ENCODE peak calls at places on chromosome 6, in seven cellular contexts. One of them, this sample, is unnamed.

GRCh38 chr6:11097476-11097875 is 3.8 kb downstream of the SMIM13 start:
- DNase-seq in heart right ventricle: no peak
- DNase-seq in CD4-positive, CD25-positive, alpha-beta regulatory T cell: no peak
- DNase-seq in right atrium auricular region: no peak
- DNase-seq in tibial artery: no peak
- DNase-seq in spleen: no peak
- DNase-seq in PC-9: no peak
- DNase-seq in this sample: no peak

GRCh38 chr6:150981095-150981494 is 115.6 kb downstream of the MTHFD1L start:
- DNase-seq in spleen: no peak
- DNase-seq in heart right ventricle: no peak
- DNase-seq in PC-9: no peak
- DNase-seq in tibial artery: no peak
- DNase-seq in CD4-positive, CD25-positive, alpha-beta regulatory T cell: no peak
- DNase-seq in right atrium auricular region: no peak
- DNase-seq in this sample: no peak

GRCh38 chr6:16722616-16723015 is 38.6 kb downstream of the ATXN1 start:
- DNase-seq in PC-9: no peak
- DNase-seq in tibial artery: no peak
- DNase-seq in CD4-positive, CD25-positive, alpha-beta regulatory T cell: no peak
- DNase-seq in heart right ventricle: no peak
- DNase-seq in right atrium auricular region: no peak
- DNase-seq in spleen: no peak
- DNase-seq in this sample: no peak

GRCh38 chr6:122730775-122731386 is 48.6 kb upstream of the FABP7 start:
- DNase-seq in right atrium auricular region: no peak
- DNase-seq in heart right ventricle: no peak
- DNase-seq in tibial artery: no peak
- DNase-seq in PC-9: no peak
- DNase-seq in CD4-positive, CD25-positive, alpha-beta regulatory T cell: no peak
- DNase-seq in spleen: no peak
- DNase-seq in this sample: no peak

GRCh38 chr6:144566868-144567615 is 281.9 kb downstream of the UTRN start:
- DNase-seq in PC-9: no peak
- DNase-seq in CD4-positive, CD25-positive, alpha-beta regulatory T cell: no peak
- DNase-seq in spleen: no peak
- DNase-seq in right atrium auricular region: no peak
- DNase-seq in tibial artery: no peak
- DNase-seq in heart right ventricle: no peak
- DNase-seq in this sample: no peak

GRCh38 chr6:142885182-142885867 is 59.7 kb downstream of the HIVEP2 start:
- DNase-seq in right atrium auricular region: no peak
- DNase-seq in spleen: no peak
- DNase-seq in CD4-positive, CD25-positive, alpha-beta regulatory T cell: peak; percentile 62
- DNase-seq in heart right ventricle: no peak
- DNase-seq in PC-9: peak; percentile 82
- DNase-seq in tibial artery: no peak
- DNase-seq in this sample: peak; percentile 45

GRCh38 chr6:129981598-129981997 is 36.8 kb upstream of the L3MBTL3 start:
- DNase-seq in tibial artery: no peak
- DNase-seq in right atrium auricular region: no peak
- DNase-seq in spleen: no peak
- DNase-seq in CD4-positive, CD25-positive, alpha-beta regulatory T cell: no peak
- DNase-seq in PC-9: no peak
- DNase-seq in heart right ventricle: no peak
- DNase-seq in this sample: no peak

GRCh38 chr6:21491955-21492354 is 101.6 kb upstream of the SOX4 start:
- DNase-seq in CD4-positive, CD25-positive, alpha-beta regulatory T cell: no peak
- DNase-seq in spleen: no peak
- DNase-seq in right atrium auricular region: no peak
- DNase-seq in tibial artery: no peak
- DNase-seq in PC-9: no peak
- DNase-seq in heart right ventricle: no peak
- DNase-seq in this sample: no peak

GRCh38 chr6:150491131-150491795 is 108.4 kb upstream of the PLEKHG1 start:
- DNase-seq in tibial artery: no peak
- DNase-seq in PC-9: peak; percentile 14
- DNase-seq in spleen: no peak
- DNase-seq in CD4-positive, CD25-positive, alpha-beta regulatory T cell: no peak
- DNase-seq in heart right ventricle: no peak
- DNase-seq in right atrium auricular region: no peak
- DNase-seq in this sample: no peak

GRCh38 chr6:91926361-91926760 is 1339.5 kb upstream of the MAP3K7 start:
- DNase-seq in tibial artery: no peak
- DNase-seq in PC-9: no peak
- DNase-seq in spleen: no peak
- DNase-seq in CD4-positive, CD25-positive, alpha-beta regulatory T cell: no peak
- DNase-seq in heart right ventricle: no peak
- DNase-seq in right atrium auricular region: no peak
- DNase-seq in this sample: no peak

GRCh38 chr6:111487656-111488055 is 4.6 kb upstream of the REV3L start:
- DNase-seq in right atrium auricular region: no peak
- DNase-seq in spleen: no peak
- DNase-seq in heart right ventricle: no peak
- DNase-seq in PC-9: no peak
- DNase-seq in tibial artery: no peak
- DNase-seq in CD4-positive, CD25-positive, alpha-beta regulatory T cell: no peak
- DNase-seq in this sample: no peak

GRCh38 chr6:130557481-130558112 is 191.8 kb downstream of the TMEM200A start:
- DNase-seq in CD4-positive, CD25-positive, alpha-beta regulatory T cell: no peak
- DNase-seq in PC-9: no peak
- DNase-seq in right atrium auricular region: no peak
- DNase-seq in spleen: no peak
- DNase-seq in tibial artery: no peak
- DNase-seq in heart right ventricle: no peak
- DNase-seq in this sample: no peak

DNA sequence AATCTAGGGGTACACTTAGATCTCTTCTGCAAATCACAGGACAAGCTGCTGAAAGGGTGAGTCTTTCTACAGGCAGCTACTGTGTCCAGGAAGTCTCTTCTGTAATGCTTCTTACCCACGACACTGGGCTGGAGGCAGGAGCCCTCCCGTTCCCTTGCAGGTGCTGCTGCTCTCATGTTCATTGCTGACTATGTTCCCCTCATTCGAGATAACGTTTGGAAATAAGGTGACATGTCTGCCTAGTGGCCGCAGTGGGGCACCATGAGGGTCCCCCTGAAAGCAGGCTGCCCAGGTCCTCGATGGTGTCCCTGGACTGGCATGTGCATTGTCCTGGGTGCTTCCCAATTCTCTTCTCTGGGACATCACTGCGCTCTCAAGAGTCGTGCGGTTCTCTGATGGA is 74.7 kb downstream of the SYNJ2 start:
- DNase-seq in tibial artery: no peak
- DNase-seq in heart right ventricle: no peak
- DNase-seq in right atrium auricular region: no peak
- DNase-seq in PC-9: no peak
- DNase-seq in spleen: no peak
- DNase-seq in CD4-positive, CD25-positive, alpha-beta regulatory T cell: no peak
- DNase-seq in this sample: no peak
- H3K4me1 ChIP-seq in tibial artery: peaks cover 40% of the 10 kb centered on the region
- H3K4me1 ChIP-seq in heart right ventricle: peaks cover 24% of the 10 kb centered on the region
- H3K4me1 ChIP-seq in right atrium auricular region: peaks cover 25% of the 10 kb centered on the region
- H3K4me1 ChIP-seq in PC-9: peaks cover 62% of the 10 kb centered on the region
- H3K4me1 ChIP-seq in spleen: peaks cover 14% of the 10 kb centered on the region
- H3K4me1 ChIP-seq in CD4-positive, CD25-positive, alpha-beta regulatory T cell: peaks cover 15% of the 10 kb centered on the region
- H3K4me1 ChIP-seq in this sample: peaks cover 27% of the 10 kb centered on the region

GRCh38 chr6:158328446-158328845 is 16.2 kb downstream of the TULP4 start:
- DNase-seq in spleen: no peak
- DNase-seq in right atrium auricular region: no peak
- DNase-seq in tibial artery: no peak
- DNase-seq in PC-9: no peak
- DNase-seq in heart right ventricle: no peak
- DNase-seq in CD4-positive, CD25-positive, alpha-beta regulatory T cell: no peak
- DNase-seq in this sample: no peak

GRCh38 chr6:158328952-158329351 is 16.7 kb downstream of the TULP4 start:
- DNase-seq in right atrium auricular region: no peak
- DNase-seq in spleen: no peak
- DNase-seq in tibial artery: no peak
- DNase-seq in heart right ventricle: no peak
- DNase-seq in PC-9: no peak
- DNase-seq in CD4-positive, CD25-positive, alpha-beta regulatory T cell: no peak
- DNase-seq in this sample: no peak

GRCh38 chr6:158330016-158330415 is 17.8 kb downstream of the TULP4 start:
- DNase-seq in spleen: no peak
- DNase-seq in right atrium auricular region: no peak
- DNase-seq in heart right ventricle: no peak
- DNase-seq in tibial artery: no peak
- DNase-seq in PC-9: no peak
- DNase-seq in CD4-positive, CD25-positive, alpha-beta regulatory T cell: no peak
- DNase-seq in this sample: no peak

GRCh38 chr6:158329531-158329930 is 17.3 kb downstream of the TULP4 start:
- DNase-seq in PC-9: no peak
- DNase-seq in heart right ventricle: no peak
- DNase-seq in right atrium auricular region: no peak
- DNase-seq in tibial artery: no peak
- DNase-seq in CD4-positive, CD25-positive, alpha-beta regulatory T cell: no peak
- DNase-seq in spleen: no peak
- DNase-seq in this sample: no peak

GRCh38 chr6:158327216-158327615 is 15.0 kb downstream of the TULP4 start:
- DNase-seq in PC-9: no peak
- DNase-seq in heart right ventricle: no peak
- DNase-seq in tibial artery: no peak
- DNase-seq in spleen: no peak
- DNase-seq in CD4-positive, CD25-positive, alpha-beta regulatory T cell: no peak
- DNase-seq in right atrium auricular region: no peak
- DNase-seq in this sample: no peak
- H3K4me1 ChIP-seq in PC-9: peaks cover 35% of the 10 kb centered on the region
- H3K4me1 ChIP-seq in heart right ventricle: peaks cover 30% of the 10 kb centered on the region
- H3K4me1 ChIP-seq in tibial artery: peaks cover 22% of the 10 kb centered on the region
- H3K4me1 ChIP-seq in spleen: peaks cover 58% of the 10 kb centered on the region
- H3K4me1 ChIP-seq in CD4-positive, CD25-positive, alpha-beta regulatory T cell: peaks cover 30% of the 10 kb centered on the region
- H3K4me1 ChIP-seq in right atrium auricular region: peaks cover 19% of the 10 kb centered on the region
- H3K4me1 ChIP-seq in this sample: peaks cover 11% of the 10 kb centered on the region

GRCh38 chr6:108653864-108654402 is 93.2 kb downstream of the FOXO3 start:
- DNase-seq in heart right ventricle: peak; percentile 61
- DNase-seq in tibial artery: peak; percentile 88
- DNase-seq in spleen: no peak
- DNase-seq in PC-9: no peak
- DNase-seq in right atrium auricular region: peak; percentile 73
- DNase-seq in CD4-positive, CD25-positive, alpha-beta regulatory T cell: no peak
- DNase-seq in this sample: no peak
- H3K4me1 ChIP-seq in heart right ventricle: peaks cover 98% of the 10 kb centered on the region
- H3K4me1 ChIP-seq in tibial artery: peaks cover 100% of the 10 kb centered on the region
- H3K4me1 ChIP-seq in spleen: peaks cover 47% of the 10 kb centered on the region
- H3K4me1 ChIP-seq in PC-9: peaks cover 81% of the 10 kb centered on the region
- H3K4me1 ChIP-seq in right atrium auricular region: peaks cover 99% of the 10 kb centered on the region
- H3K4me1 ChIP-seq in CD4-positive, CD25-positive, alpha-beta regulatory T cell: peaks cover 11% of the 10 kb centered on the region
- H3K4me1 ChIP-seq in this sample: peaks cover 4% of the 10 kb centered on the region

GRCh38 chr6:2843138-2843740 is 1.6 kb upstream of the SERPINB1 start:
- DNase-seq in heart right ventricle: no peak
- DNase-seq in CD4-positive, CD25-positive, alpha-beta regulatory T cell: no peak
- DNase-seq in PC-9: peak; percentile 60
- DNase-seq in right atrium auricular region: no peak
- DNase-seq in tibial artery: no peak
- DNase-seq in spleen: no peak
- DNase-seq in this sample: no peak

GRCh38 chr6:2841264-2842138 is at the start of gene SERPINB1:
- DNase-seq in heart right ventricle: peak; percentile 92
- DNase-seq in right atrium auricular region: peak; percentile 96
- DNase-seq in tibial artery: peak; percentile 93
- DNase-seq in PC-9: peak; percentile 94
- DNase-seq in spleen: peak; percentile 99
- DNase-seq in CD4-positive, CD25-positive, alpha-beta regulatory T cell: peak; percentile 67
- DNase-seq in this sample: peak; percentile 70

GRCh38 chr6:2840794-2841061 is 935 bp downstream of the SERPINB1 start:
- DNase-seq in spleen: no peak
- DNase-seq in right atrium auricular region: no peak
- DNase-seq in CD4-positive, CD25-positive, alpha-beta regulatory T cell: no peak
- DNase-seq in heart right ventricle: no peak
- DNase-seq in PC-9: no peak
- DNase-seq in tibial artery: no peak
- DNase-seq in this sample: no peak

GRCh38 chr6:2839982-2840793 is 1.5 kb downstream of the SERPINB1 start:
- DNase-seq in spleen: no peak
- DNase-seq in PC-9: no peak
- DNase-seq in heart right ventricle: no peak
- DNase-seq in CD4-positive, CD25-positive, alpha-beta regulatory T cell: no peak
- DNase-seq in tibial artery: no peak
- DNase-seq in right atrium auricular region: no peak
- DNase-seq in this sample: no peak

DNA sequence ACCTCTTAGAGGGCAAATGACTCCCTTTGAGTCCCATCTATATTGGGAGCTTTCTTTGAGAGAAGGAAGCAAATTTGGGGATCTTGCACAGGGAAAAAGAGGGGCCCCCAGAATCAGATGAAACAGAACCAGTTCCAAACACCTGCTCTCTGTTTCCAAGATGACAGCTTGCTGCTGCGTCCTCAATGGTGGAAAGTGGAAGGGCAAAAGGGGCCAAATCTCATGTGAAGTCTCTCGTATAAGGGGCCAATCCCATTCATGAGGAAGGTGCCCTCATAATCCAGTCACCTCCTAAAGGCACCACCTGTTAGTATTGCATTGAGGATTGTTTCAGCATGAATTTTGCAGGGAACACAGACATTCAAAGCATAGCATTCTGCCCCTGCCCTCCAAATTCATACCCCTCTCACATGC is 483 bp upstream of the SERPINB1 start:
- DNase-seq in right atrium auricular region: no peak
- DNase-seq in heart right ventricle: no peak
- DNase-seq in PC-9: no peak
- DNase-seq in CD4-positive, CD25-positive, alpha-beta regulatory T cell: no peak
- DNase-seq in tibial artery: no peak
- DNase-seq in spleen: no peak
- DNase-seq in this sample: no peak
- H3K4me1 ChIP-seq in right atrium auricular region: peaks cover 48% of the 10 kb centered on the region
- H3K4me1 ChIP-seq in heart right ventricle: peaks cover 52% of the 10 kb centered on the region
- H3K4me1 ChIP-seq in PC-9: peaks cover 62% of the 10 kb centered on the region
- H3K4me1 ChIP-seq in CD4-positive, CD25-positive, alpha-beta regulatory T cell: peaks cover 44% of the 10 kb centered on the region
- H3K4me1 ChIP-seq in tibial artery: peaks cover 40% of the 10 kb centered on the region
- H3K4me1 ChIP-seq in spleen: peaks cover 60% of the 10 kb centered on the region
- H3K4me1 ChIP-seq in this sample: peaks cover 36% of the 10 kb centered on the region

This sample was measured in CD8-positive, alpha-beta T cell.